ENCODE peak calls at places on chromosomes 5 and 9, in seven cellular contexts. D is cardiac fibroblast, L is astrocyte of the spinal cord, I is AG10803, F is gastrocnemius medialis, E is heart right ventricle, A is tibial artery. Z is an unnamed sample.

GRCh38 chr9:137580958-137581331 is 2.2 kb upstream of the DPH7 start:
- DNase-seq in A (no peak), L (no peak), E (no peak), I (no peak), D (no peak), F (no peak), Z (no peak)

GRCh38 chr9:121275781-121276658 is 8.1 kb downstream of the GSN start:
- DNase-seq in I (peak), F (no peak), E (no peak), L (no peak), A (no peak), D (no peak), Z (no peak)

GRCh38 chr5:144368556-144368955 is 197.9 kb downstream of the KCTD16 start:
- DNase-seq in A (no peak), L (peak), E (no peak), I (peak), F (no peak), D (peak), Z (peak)

GRCh38 chr9:3916420-3916819 is 383.4 kb downstream of the GLIS3 start:
- DNase-seq in A (no peak), D (no peak), E (no peak), F (no peak), I (no peak), L (no peak), Z (no peak)

GRCh38 chr9:98567540-98568233 is 141.0 kb downstream of the GABBR2 start:
- DNase-seq in D (no peak), E (no peak), F (no peak), I (no peak), A (no peak), L (no peak), Z (no peak)

GRCh38 chr5:89351975-89352374 is 469.0 kb upstream of the MEF2C start:
- DNase-seq in A (no peak), I (peak), E (no peak), L (no peak), F (no peak), D (peak), Z (peak)

GRCh38 chr9:976258-976804 is at the start of gene DMRT3:
- DNase-seq in F (no peak), I (no peak), A (no peak), L (no peak), E (no peak), D (no peak), Z (no peak)

GRCh38 chr5:121913397-121913796 is 48.4 kb upstream of the SRFBP1 start:
- DNase-seq in E (no peak), F (no peak), I (no peak), A (no peak), L (no peak), D (no peak), Z (no peak)

GRCh38 chr5:142078251-142078650 is 30.3 kb upstream of the NDFIP1 start:
- DNase-seq in F (no peak), I (no peak), A (no peak), E (no peak), D (no peak), L (no peak), Z (no peak)

GRCh38 chr9:99126312-99126711 is 21.4 kb downstream of the TGFBR1 start:
- DNase-seq in L (no peak), I (no peak), F (no peak), E (no peak), A (no peak), D (peak), Z (peak)

GRCh38 chr9:76114144-76114543 is 223.7 kb downstream of the PCSK5 start:
- DNase-seq in F (no peak), A (no peak), D (peak), L (peak), E (no peak), I (no peak), Z (peak)

GRCh38 chr9:94746541-94747505 is 20.3 kb downstream of the AOPEP start:
- DNase-seq in A (no peak), E (no peak), L (no peak), F (no peak), I (no peak), D (no peak), Z (no peak)

GRCh38 chr5:16579142-16579541 is 37.7 kb downstream of the RETREG1 start:
- DNase-seq in L (no peak), I (no peak), A (no peak), E (peak), D (no peak), F (no peak), Z (no peak)

GRCh38 chr5:153816870-153817269 is 221.8 kb downstream of the FAM114A2 start:
- DNase-seq in D (no peak), F (no peak), I (no peak), E (no peak), L (no peak), A (no peak), Z (peak)

GRCh38 chr5:16489322-16489791 is 23.8 kb upstream of the ZNF622 start:
- DNase-seq in A (no peak), D (peak), E (no peak), F (peak), I (peak), L (peak), Z (peak)

GRCh38 chr5:157890825-157891587 is 32.1 kb upstream of the CLINT1 start:
- DNase-seq in E (no peak), F (no peak), A (no peak), D (no peak), I (no peak), L (no peak), Z (no peak)

GRCh38 chr5:77904362-77904761 is 128.2 kb upstream of the TBCA start:
- DNase-seq in E (no peak), F (no peak), A (no peak), L (no peak), I (no peak), D (no peak), Z (no peak)

GRCh38 chr5:150023136-150023535 is 22.6 kb downstream of the HMGXB3 start:
- DNase-seq in L (no peak), I (no peak), A (no peak), D (no peak), F (no peak), E (no peak), Z (no peak)

GRCh38 chr5:141692919-141693848 is 11.2 kb upstream of the ARAP3 start:
- DNase-seq in F (no peak), L (peak), D (peak), I (no peak), A (no peak), E (no peak), Z (peak)

GRCh38 chr9:25255216-25255615 is 423.0 kb downstream of the TUSC1 start:
- DNase-seq in F (no peak), E (no peak), I (no peak), L (no peak), A (no peak), D (no peak), Z (no peak)

GRCh38 chr9:91382298-91382697 is 20.6 kb upstream of the AUH start:
- DNase-seq in L (no peak), I (no peak), E (no peak), D (peak), F (no peak), A (no peak), Z (peak)

GRCh38 chr5:68381060-68381459 is 165.5 kb downstream of the PIK3R1 start:
- DNase-seq in E (no peak), A (no peak), D (no peak), I (no peak), L (no peak), F (no peak), Z (no peak)

GRCh38 chr9:95115104-95115503 is 202.4 kb downstream of the FANCC start:
- DNase-seq in L (no peak), E (no peak), I (no peak), D (no peak), F (no peak), A (peak), Z (no peak)

GRCh38 chr5:32272746-32273145 is 40.0 kb downstream of the MTMR12 start:
- DNase-seq in I (no peak), L (no peak), A (no peak), E (no peak), F (no peak), D (no peak), Z (no peak)

GRCh38 chr9:133914483-133915342 is 77.4 kb downstream of the VAV2 start:
- DNase-seq in D (no peak), E (no peak), I (peak), F (no peak), L (no peak), A (no peak), Z (no peak)

GRCh38 chr5:1666812-1667588 is 132.6 kb downstream of the MRPL36 start:
- DNase-seq in E (peak), L (no peak), I (no peak), F (no peak), A (no peak), D (no peak), Z (peak)
- H3K4me3 ChIP-seq in E (peak), L (no peak), I (no peak), F (no peak), A (no peak), D (no peak), Z (no peak)

GRCh38 chr9:117189121-117189520 is 225.7 kb downstream of the ASTN2 start:
- DNase-seq in D (peak), E (no peak), F (no peak), A (no peak), L (peak), I (peak), Z (no peak)

GRCh38 chr9:117188394-117188793 is 226.5 kb downstream of the ASTN2 start:
- DNase-seq in D (no peak), L (no peak), I (no peak), A (no peak), E (no peak), F (no peak), Z (no peak)

GRCh38 chr9:117191504-117192375 is 223.1 kb downstream of the ASTN2 start:
- DNase-seq in F (no peak), A (no peak), D (no peak), E (no peak), L (no peak), I (no peak), Z (no peak)

GRCh38 chr9:117184173-117184572 is 230.7 kb downstream of the ASTN2 start:
- DNase-seq in A (no peak), I (no peak), F (no peak), E (no peak), L (no peak), D (no peak), Z (no peak)

GRCh38 chr9:117187498-117187897 is 227.4 kb downstream of the ASTN2 start:
- DNase-seq in E (no peak), I (no peak), A (no peak), D (no peak), F (no peak), L (no peak), Z (no peak)
- TF ChIP-seq CTCF in E (no peak), I (no peak), A (no peak), D (no peak), F (no peak), L (no peak), Z (no peak)

GRCh38 chr9:36316629-36317317 is 58.5 kb upstream of the GNE start:
- DNase-seq in E (no peak), D (peak), F (no peak), L (no peak), A (no peak), I (no peak), Z (no peak)

GRCh38 chr9:36314740-36315139 is 56.5 kb upstream of the GNE start:
- DNase-seq in I (no peak), A (no peak), E (no peak), D (no peak), F (no peak), L (no peak), Z (no peak)

GRCh38 chr9:36315283-36315682 is 57.0 kb upstream of the GNE start:
- DNase-seq in L (no peak), I (no peak), E (no peak), F (no peak), D (no peak), A (no peak), Z (no peak)

GRCh38 chr9:36317766-36318165 is 59.5 kb upstream of the GNE start:
- DNase-seq in E (no peak), L (no peak), I (no peak), A (no peak), F (no peak), D (no peak), Z (no peak)

DNA sequence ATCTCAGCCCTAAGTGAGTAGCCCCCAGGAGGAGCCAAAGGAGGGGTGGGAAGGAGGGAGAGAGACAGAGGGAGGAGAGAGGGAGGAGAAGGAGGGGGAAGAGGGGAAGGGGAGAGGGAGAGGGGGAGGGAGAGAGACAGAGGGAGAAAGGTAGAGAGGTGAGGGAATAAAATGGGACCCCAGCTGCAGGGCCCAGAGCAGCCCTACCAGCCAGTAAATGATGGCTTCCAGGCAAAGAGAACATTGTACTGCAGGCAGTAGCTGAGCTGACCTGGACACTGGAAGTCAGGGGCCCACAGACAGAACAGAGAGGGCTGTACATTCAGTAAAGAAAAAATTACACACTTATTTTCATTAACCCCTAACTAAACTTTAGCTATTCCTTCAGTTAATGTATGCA is 57.8 kb upstream of the GNE start:
- DNase-seq in F (no peak), E (no peak), A (no peak), I (no peak), L (no peak), D (no peak), Z (no peak)
- H3K4me3 ChIP-seq in F (no peak), E (no peak), A (no peak), I (no peak), L (no peak), D (no peak), Z (no peak)

GRCh38 chr5:41213340-41213739 is at the start of gene C6:
- DNase-seq in A (no peak), E (no peak), L (no peak), D (no peak), F (no peak), I (no peak), Z (no peak)
- TF ChIP-seq CTCF in A (no peak), E (no peak), L (no peak), D (no peak), F (no peak), I (no peak), Z (no peak)

DNA sequence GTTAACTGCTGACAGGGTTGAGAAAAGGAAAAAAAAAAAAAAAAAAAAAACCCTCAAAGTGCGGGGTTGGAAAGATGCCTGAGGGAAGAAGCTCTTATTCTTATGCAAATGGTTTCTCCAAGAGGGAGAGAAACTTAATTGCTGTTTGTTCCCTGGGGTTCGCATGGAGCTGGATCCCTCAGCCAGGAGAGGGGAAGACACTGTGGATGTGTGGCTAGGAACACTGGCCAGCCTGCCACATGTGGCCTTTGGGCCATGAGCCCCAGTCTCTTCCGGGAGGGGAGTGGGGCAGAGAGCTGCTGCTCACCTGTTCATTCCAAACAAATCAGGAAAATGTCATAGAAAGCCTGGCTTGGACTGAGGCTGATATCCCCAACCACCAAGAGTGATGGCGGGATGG is 9.4 kb upstream of the SCGB3A2 start:
- DNase-seq in I (no peak), A (no peak), L (no peak), E (no peak), D (no peak), F (no peak), Z (no peak)
- H3K4me3 ChIP-seq in I (no peak), A (no peak), L (no peak), E (no peak), D (no peak), F (no peak), Z (no peak)

GRCh38 chr5:110323357-110323756 is 403.1 kb downstream of the TMEM232 start:
- DNase-seq in F (no peak), A (no peak), I (no peak), D (no peak), E (no peak), L (no peak), Z (no peak)
- TF ChIP-seq CTCF in F (no peak), A (no peak), I (no peak), D (no peak), E (no peak), L (no peak), Z (no peak)

GRCh38 chr9:32782476-32783167 is 718 bp upstream of the TMEM215 start:
- DNase-seq in A (no peak), D (no peak), L (no peak), F (no peak), E (no peak), I (no peak), Z (no peak)
- H3K4me3 ChIP-seq in A (no peak), D (no peak), L (no peak), F (peak), E (no peak), I (no peak), Z (no peak)

Z was measured in fibroblast of mammary gland.